ENCODE peak calls at places on chromosomes 12 and 14, in five cellular contexts. One of them, this sample, is unnamed.
A peak's percentile ranks its signal among the peaks of the same experiment; 100 is the strongest.

GRCh38 chr12:88572785-88573565 is 7.3 kb downstream of the KITLG start:
- DNase-seq in IMR-90: no peak
- DNase-seq in Peyer's patch: no peak
- DNase-seq in lower lobe of right lung: no peak
- DNase-seq in Panc1: no peak
- DNase-seq in this sample: no peak

GRCh38 chr12:127811988-127812387 is 455.0 kb upstream of the TMEM132C start:
- DNase-seq in Peyer's patch: no peak
- DNase-seq in IMR-90: no peak
- DNase-seq in Panc1: no peak
- DNase-seq in lower lobe of right lung: no peak
- DNase-seq in this sample: no peak

GRCh38 chr12:128163096-128163495 is 103.9 kb upstream of the TMEM132C start:
- DNase-seq in lower lobe of right lung: no peak
- DNase-seq in Peyer's patch: no peak
- DNase-seq in Panc1: no peak
- DNase-seq in IMR-90: no peak
- DNase-seq in this sample: no peak

GRCh38 chr12:105935981-105936380 is 202.8 kb downstream of the NUAK1 start:
- DNase-seq in lower lobe of right lung: no peak
- DNase-seq in IMR-90: peak; percentile 57
- DNase-seq in Peyer's patch: no peak
- DNase-seq in Panc1: no peak
- DNase-seq in this sample: no peak

GRCh38 chr12:88303335-88303734 is 161.2 kb downstream of the TMTC3 start:
- DNase-seq in Panc1: no peak
- DNase-seq in IMR-90: no peak
- DNase-seq in Peyer's patch: no peak
- DNase-seq in lower lobe of right lung: no peak
- DNase-seq in this sample: no peak

GRCh38 chr12:38813930-38814329 is 91.5 kb downstream of the CPNE8 start:
- DNase-seq in lower lobe of right lung: no peak
- DNase-seq in Panc1: no peak
- DNase-seq in IMR-90: no peak
- DNase-seq in Peyer's patch: no peak
- DNase-seq in this sample: no peak

GRCh38 chr12:2794736-2795289 is at the start of gene FKBP4:
- DNase-seq in IMR-90: peak; percentile 73
- DNase-seq in Panc1: no peak
- DNase-seq in Peyer's patch: peak; percentile 97
- DNase-seq in lower lobe of right lung: peak; percentile 92
- DNase-seq in this sample: peak; percentile 81

GRCh38 chr12:20368653-20369163 is 371 bp downstream of the PDE3A start:
- DNase-seq in IMR-90: peak; percentile 37
- DNase-seq in Panc1: no peak
- DNase-seq in lower lobe of right lung: no peak
- DNase-seq in Peyer's patch: peak; percentile 49
- DNase-seq in this sample: no peak

GRCh38 chr14:56592746-56593544 is 13.3 kb downstream of the TMEM260 start:
- DNase-seq in lower lobe of right lung: no peak
- DNase-seq in IMR-90: no peak
- DNase-seq in Peyer's patch: no peak
- DNase-seq in Panc1: no peak
- DNase-seq in this sample: no peak

GRCh38 chr14:22814945-22815713 is at the start of gene SLC7A7:
- DNase-seq in Panc1: no peak
- DNase-seq in IMR-90: no peak
- DNase-seq in lower lobe of right lung: no peak
- DNase-seq in Peyer's patch: peak; percentile 83
- DNase-seq in this sample: no peak

GRCh38 chr12:95218164-95218851 is 701 bp downstream of the VEZT start:
- DNase-seq in Peyer's patch: no peak
- DNase-seq in Panc1: no peak
- DNase-seq in lower lobe of right lung: no peak
- DNase-seq in IMR-90: peak; percentile 58
- DNase-seq in this sample: no peak

GRCh38 chr14:100450049-100450448 is 126.9 kb downstream of the SLC25A47 start:
- DNase-seq in lower lobe of right lung: no peak
- DNase-seq in Peyer's patch: no peak
- DNase-seq in Panc1: no peak
- DNase-seq in IMR-90: no peak
- DNase-seq in this sample: no peak

GRCh38 chr14:34699873-34700621 is 14.3 kb downstream of the CFL2 start:
- DNase-seq in Panc1: peak; percentile 93
- DNase-seq in IMR-90: peak; percentile 93
- DNase-seq in lower lobe of right lung: no peak
- DNase-seq in Peyer's patch: no peak
- DNase-seq in this sample: no peak

GRCh38 chr12:49292729-49293055 is 2.3 kb upstream of the PRPH start:
- DNase-seq in Peyer's patch: no peak
- DNase-seq in lower lobe of right lung: no peak
- DNase-seq in Panc1: no peak
- DNase-seq in IMR-90: no peak
- DNase-seq in this sample: no peak

GRCh38 chr12:95942532-95943230 is at the start of gene CCDC38:
- DNase-seq in Panc1: peak; percentile 18
- DNase-seq in lower lobe of right lung: peak; percentile 87
- DNase-seq in Peyer's patch: peak; percentile 92
- DNase-seq in IMR-90: peak; percentile 28
- DNase-seq in this sample: peak; percentile 76

GRCh38 chr14:91352101-91352500 is 65.5 kb downstream of the CCDC88C start:
- DNase-seq in Panc1: no peak
- DNase-seq in IMR-90: no peak
- DNase-seq in lower lobe of right lung: peak; percentile 71
- DNase-seq in Peyer's patch: no peak
- DNase-seq in this sample: no peak

GRCh38 chr14:64591809-64592208 is 42.0 kb downstream of the PPP1R36 start:
- DNase-seq in IMR-90: peak; percentile 43
- DNase-seq in Peyer's patch: no peak
- DNase-seq in lower lobe of right lung: no peak
- DNase-seq in Panc1: no peak
- DNase-seq in this sample: no peak

GRCh38 chr14:100436745-100437406 is 113.7 kb downstream of the SLC25A47 start:
- DNase-seq in Panc1: no peak
- DNase-seq in IMR-90: no peak
- DNase-seq in lower lobe of right lung: no peak
- DNase-seq in Peyer's patch: no peak
- DNase-seq in this sample: no peak

GRCh38 chr12:79527498-79527897 is 163.3 kb downstream of the PAWR start:
- DNase-seq in IMR-90: no peak
- DNase-seq in Panc1: no peak
- DNase-seq in lower lobe of right lung: no peak
- DNase-seq in Peyer's patch: no peak
- DNase-seq in this sample: no peak

GRCh38 chr12:93785262-93786010 is 108.3 kb downstream of the CRADD start:
- DNase-seq in Panc1: peak; percentile 79
- DNase-seq in lower lobe of right lung: no peak
- DNase-seq in Peyer's patch: peak; percentile 79
- DNase-seq in IMR-90: peak; percentile 97
- DNase-seq in this sample: peak; percentile 17

GRCh38 chr12:76180401-76181277 is 96.2 kb upstream of the NAP1L1 start:
- DNase-seq in Panc1: no peak
- DNase-seq in lower lobe of right lung: no peak
- DNase-seq in IMR-90: no peak
- DNase-seq in Peyer's patch: no peak
- DNase-seq in this sample: no peak

GRCh38 chr14:92470215-92470614 is 43.4 kb upstream of the RIN3 start:
- DNase-seq in Panc1: no peak
- DNase-seq in lower lobe of right lung: no peak
- DNase-seq in IMR-90: peak; percentile 65
- DNase-seq in Peyer's patch: no peak
- DNase-seq in this sample: no peak

GRCh38 chr14:77761205-77761931 is 412 bp upstream of the SNW1 start:
- DNase-seq in Panc1: peak; percentile 79
- DNase-seq in lower lobe of right lung: no peak
- DNase-seq in IMR-90: peak; percentile 36
- DNase-seq in Peyer's patch: peak; percentile 53
- DNase-seq in this sample: no peak

GRCh38 chr14:36582874-36583241 is 444 bp upstream of the NKX2-8 start:
- DNase-seq in lower lobe of right lung: no peak
- DNase-seq in IMR-90: no peak
- DNase-seq in Peyer's patch: no peak
- DNase-seq in Panc1: no peak
- DNase-seq in this sample: no peak

GRCh38 chr12:13204428-13204827 is 7.9 kb downstream of the EMP1 start:
- DNase-seq in Panc1: no peak
- DNase-seq in Peyer's patch: no peak
- DNase-seq in IMR-90: peak; percentile 93
- DNase-seq in lower lobe of right lung: no peak
- DNase-seq in this sample: no peak

DNA sequence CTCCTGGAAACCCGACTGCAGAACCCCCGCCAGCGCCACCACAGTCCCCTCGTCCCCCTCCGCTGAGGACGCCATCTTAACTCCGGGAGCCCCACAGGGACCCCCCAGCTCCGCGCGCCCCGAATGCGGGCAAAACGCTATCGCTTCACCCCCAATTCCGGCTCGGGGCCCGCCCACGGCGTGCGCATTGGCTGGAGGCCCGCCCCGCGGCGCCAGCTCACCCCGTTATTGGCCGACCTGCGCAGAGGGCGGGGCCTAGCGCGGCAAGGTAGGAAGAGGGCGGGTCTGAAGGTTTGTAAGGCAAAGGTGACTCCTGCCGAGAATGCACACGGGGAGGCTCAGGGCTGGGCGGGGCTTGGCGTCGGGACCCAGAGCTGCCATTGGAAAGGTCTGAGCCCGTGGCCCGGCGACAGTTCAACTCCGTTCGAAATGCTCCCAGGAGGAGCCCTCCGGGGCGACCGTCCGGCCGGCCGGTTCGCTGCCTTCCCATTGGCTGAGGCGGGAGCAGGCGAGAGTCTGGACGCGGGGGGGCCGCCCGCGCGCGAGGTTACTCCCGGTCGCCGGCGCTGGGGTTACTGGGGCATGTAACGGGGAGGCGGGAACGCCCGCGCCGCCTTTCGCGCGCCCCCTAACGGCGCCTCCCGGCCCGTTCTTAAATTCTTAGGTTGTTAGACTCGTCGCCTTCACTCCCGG is at the start of gene LPCAT3:
- DNase-seq in Panc1: peak; percentile 71
- DNase-seq in IMR-90: peak; percentile 90
- DNase-seq in Peyer's patch: peak; percentile 99
- DNase-seq in lower lobe of right lung: peak; percentile 98
- DNase-seq in this sample: peak; percentile 95
- TF ChIP-seq CTCF in Panc1: peak; percentile 92
- TF ChIP-seq CTCF in IMR-90: peak; percentile 94
- TF ChIP-seq CTCF in Peyer's patch: peak; percentile 91
- TF ChIP-seq CTCF in lower lobe of right lung: peak; percentile 87
- TF ChIP-seq CTCF in this sample: peak; percentile 87

DNA sequence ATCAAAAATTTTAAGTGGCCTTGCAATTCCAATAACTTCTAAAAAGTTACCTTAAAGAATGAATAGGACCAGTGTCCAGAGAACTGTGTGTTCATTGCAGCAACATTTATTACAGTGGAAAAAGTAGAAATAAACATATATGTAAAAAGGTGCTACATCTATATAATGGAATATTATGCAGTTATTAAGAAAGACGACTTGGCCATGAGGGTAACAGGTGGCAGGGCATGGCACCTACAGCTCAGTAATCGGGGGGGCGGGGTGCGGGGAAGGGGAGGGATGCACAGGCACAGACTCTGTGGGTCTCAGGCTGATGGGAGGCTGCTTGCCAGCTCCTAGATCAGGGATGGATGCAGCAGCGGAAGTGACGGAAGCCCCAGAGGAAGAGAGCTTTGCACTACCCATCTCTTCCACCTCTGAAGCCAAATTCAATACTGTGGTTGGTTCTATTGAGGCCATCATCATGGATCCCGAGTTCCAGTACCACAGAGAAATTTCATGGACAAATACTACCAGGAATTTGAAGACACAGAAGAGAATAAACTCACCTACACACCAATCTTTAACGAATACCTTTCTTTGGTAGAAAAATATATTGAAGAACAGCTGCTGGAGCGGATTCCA is 14.0 kb downstream of the KRT76 start:
- DNase-seq in Peyer's patch: no peak
- DNase-seq in lower lobe of right lung: no peak
- DNase-seq in IMR-90: no peak
- DNase-seq in Panc1: no peak
- DNase-seq in this sample: no peak
- H3K9me3 ChIP-seq in Peyer's patch: no peaks in the 10 kb centered on the region
- H3K9me3 ChIP-seq in lower lobe of right lung: peaks cover 9% of the 10 kb centered on the region
- H3K9me3 ChIP-seq in IMR-90: peaks cover 5% of the 10 kb centered on the region
- H3K9me3 ChIP-seq in Panc1: peaks cover 10% of the 10 kb centered on the region
- H3K9me3 ChIP-seq in this sample: peaks cover 14% of the 10 kb centered on the region

GRCh38 chr14:75294649-75295033 is 16.0 kb downstream of the FOS start:
- DNase-seq in IMR-90: no peak
- DNase-seq in lower lobe of right lung: no peak
- DNase-seq in Peyer's patch: no peak
- DNase-seq in Panc1: no peak
- DNase-seq in this sample: no peak

GRCh38 chr14:75295491-75296338 is 17.1 kb downstream of the FOS start:
- DNase-seq in Peyer's patch: peak; percentile 93
- DNase-seq in lower lobe of right lung: peak; percentile 86
- DNase-seq in Panc1: no peak
- DNase-seq in IMR-90: peak; percentile 64
- DNase-seq in this sample: peak; percentile 71

GRCh38 chr14:75292886-75293285 is 14.3 kb downstream of the FOS start:
- DNase-seq in Panc1: no peak
- DNase-seq in IMR-90: no peak
- DNase-seq in Peyer's patch: peak; percentile 42
- DNase-seq in lower lobe of right lung: no peak
- DNase-seq in this sample: no peak

GRCh38 chr14:75295061-75295461 is 16.4 kb downstream of the FOS start:
- DNase-seq in Peyer's patch: peak; percentile 85
- DNase-seq in lower lobe of right lung: peak; percentile 82
- DNase-seq in Panc1: no peak
- DNase-seq in IMR-90: peak; percentile 78
- DNase-seq in this sample: no peak

DNA sequence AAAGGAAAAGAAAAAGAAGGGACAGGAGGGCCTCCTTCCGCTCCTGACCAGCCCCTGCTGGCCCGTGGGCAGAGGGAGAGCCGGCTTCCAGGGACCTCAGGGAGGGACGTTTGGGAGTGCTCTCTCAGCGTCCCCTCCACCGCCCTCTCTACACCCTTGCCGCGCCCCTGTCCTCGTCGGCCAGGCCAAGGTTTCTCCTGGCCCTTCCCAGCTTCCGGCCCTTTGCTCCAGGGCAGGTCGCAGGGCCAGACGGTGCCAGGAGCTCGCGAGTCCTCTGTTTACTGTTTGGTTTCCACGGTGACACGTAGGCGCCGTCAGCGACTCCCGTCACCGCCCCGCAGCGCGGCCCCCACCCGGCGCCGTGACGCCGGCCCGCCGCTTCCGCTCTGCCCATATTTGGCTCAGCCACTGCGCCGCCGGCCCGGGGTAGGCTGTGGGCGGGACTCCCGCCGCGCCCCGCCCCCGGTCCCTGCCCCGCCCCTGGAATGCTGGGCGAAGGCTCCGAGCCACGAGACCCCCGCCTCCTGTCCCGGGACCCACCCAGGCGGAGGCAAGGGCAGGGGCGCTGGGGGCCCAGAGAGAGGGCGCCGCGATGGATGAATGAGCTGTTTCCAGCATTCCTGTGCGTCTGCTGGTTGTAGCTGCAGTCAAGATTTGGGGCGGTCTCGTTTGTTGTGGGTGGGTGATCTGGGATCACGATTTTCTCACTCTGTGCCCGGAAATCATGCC is 15.5 kb downstream of the FOS start:
- DNase-seq in lower lobe of right lung: peak; percentile 97
- DNase-seq in IMR-90: peak; percentile 95
- DNase-seq in Peyer's patch: peak; percentile 97
- DNase-seq in Panc1: no peak
- DNase-seq in this sample: peak; percentile 92
- TF ChIP-seq CTCF in lower lobe of right lung: no peak
- TF ChIP-seq CTCF in IMR-90: no peak
- TF ChIP-seq CTCF in Peyer's patch: no peak
- TF ChIP-seq CTCF in Panc1: no peak
- TF ChIP-seq CTCF in this sample: no peak

GRCh38 chr14:79627058-79627457 is 584.2 kb downstream of the DIO2 start:
- DNase-seq in Panc1: no peak
- DNase-seq in Peyer's patch: no peak
- DNase-seq in IMR-90: no peak
- DNase-seq in lower lobe of right lung: no peak
- DNase-seq in this sample: no peak
- H3K9me3 ChIP-seq in Panc1: no peaks in the 10 kb centered on the region
- H3K9me3 ChIP-seq in Peyer's patch: no peaks in the 10 kb centered on the region
- H3K9me3 ChIP-seq in IMR-90: no peaks in the 10 kb centered on the region
- H3K9me3 ChIP-seq in lower lobe of right lung: no peaks in the 10 kb centered on the region
- H3K9me3 ChIP-seq in this sample: no peaks in the 10 kb centered on the region